ENCODE peak calls at places on chromosomes 11 and 22, in seven cellular contexts. One of them, this sample, is unnamed.

GRCh38 chr11:70517996-70518907 is 119.9 kb downstream of the CTTN start:
- DNase-seq in prostate gland: no peak
- DNase-seq in brain microvascular endothelial cell: peak; percentile 11
- DNase-seq in Panc1: peak; percentile 32
- DNase-seq in colonic mucosa: no peak
- DNase-seq in left ventricle myocardium inferior: no peak
- DNase-seq in thoracic aorta: no peak
- DNase-seq in this sample: no peak

GRCh38 chr22:19874307-19875060 is 19.8 kb upstream of the GNB1L start:
- DNase-seq in prostate gland: peak; percentile 73
- DNase-seq in brain microvascular endothelial cell: no peak
- DNase-seq in Panc1: no peak
- DNase-seq in colonic mucosa: peak; percentile 60
- DNase-seq in left ventricle myocardium inferior: peak; percentile 41
- DNase-seq in thoracic aorta: no peak
- DNase-seq in this sample: no peak

GRCh38 chr11:10155793-10156490 is 138.1 kb downstream of the SBF2 start:
- DNase-seq in prostate gland: no peak
- DNase-seq in brain microvascular endothelial cell: no peak
- DNase-seq in Panc1: no peak
- DNase-seq in colonic mucosa: no peak
- DNase-seq in left ventricle myocardium inferior: no peak
- DNase-seq in thoracic aorta: no peak
- DNase-seq in this sample: no peak

GRCh38 chr11:113896156-113896879 is 8.3 kb upstream of the HTR3B start:
- DNase-seq in prostate gland: peak; percentile 46
- DNase-seq in brain microvascular endothelial cell: peak; percentile 32
- DNase-seq in Panc1: no peak
- DNase-seq in colonic mucosa: peak; percentile 30
- DNase-seq in left ventricle myocardium inferior: no peak
- DNase-seq in thoracic aorta: no peak
- DNase-seq in this sample: no peak

GRCh38 chr22:19892249-19892879 is 37.7 kb upstream of the GNB1L start:
- DNase-seq in prostate gland: no peak
- DNase-seq in brain microvascular endothelial cell: peak; percentile 22
- DNase-seq in Panc1: no peak
- DNase-seq in colonic mucosa: no peak
- DNase-seq in left ventricle myocardium inferior: no peak
- DNase-seq in thoracic aorta: no peak
- DNase-seq in this sample: no peak

GRCh38 chr22:49673048-49673447 is 154.6 kb downstream of the BRD1 start:
- DNase-seq in prostate gland: no peak
- DNase-seq in brain microvascular endothelial cell: no peak
- DNase-seq in Panc1: no peak
- DNase-seq in colonic mucosa: no peak
- DNase-seq in left ventricle myocardium inferior: no peak
- DNase-seq in thoracic aorta: no peak
- DNase-seq in this sample: no peak

GRCh38 chr11:95585071-95585751 is 204.4 kb downstream of the FAM76B start:
- DNase-seq in prostate gland: no peak
- DNase-seq in brain microvascular endothelial cell: peak; percentile 72
- DNase-seq in Panc1: no peak
- DNase-seq in colonic mucosa: no peak
- DNase-seq in left ventricle myocardium inferior: no peak
- DNase-seq in thoracic aorta: no peak
- DNase-seq in this sample: no peak

GRCh38 chr22:24512043-24512442 is 16.9 kb downstream of the UPB1 start:
- DNase-seq in prostate gland: no peak
- DNase-seq in brain microvascular endothelial cell: no peak
- DNase-seq in Panc1: no peak
- DNase-seq in colonic mucosa: no peak
- DNase-seq in left ventricle myocardium inferior: no peak
- DNase-seq in thoracic aorta: no peak
- DNase-seq in this sample: no peak

GRCh38 chr22:50301581-50301991 is 5.9 kb downstream of the PLXNB2 start:
- DNase-seq in prostate gland: no peak
- DNase-seq in brain microvascular endothelial cell: no peak
- DNase-seq in Panc1: no peak
- DNase-seq in colonic mucosa: no peak
- DNase-seq in left ventricle myocardium inferior: no peak
- DNase-seq in thoracic aorta: no peak
- DNase-seq in this sample: no peak

GRCh38 chr11:121250843-121251242 is 41.7 kb upstream of the SC5D start:
- DNase-seq in prostate gland: no peak
- DNase-seq in brain microvascular endothelial cell: no peak
- DNase-seq in Panc1: no peak
- DNase-seq in colonic mucosa: no peak
- DNase-seq in left ventricle myocardium inferior: no peak
- DNase-seq in thoracic aorta: no peak
- DNase-seq in this sample: no peak

GRCh38 chr11:12245549-12245986 is 131.8 kb upstream of the PARVA start:
- DNase-seq in prostate gland: no peak
- DNase-seq in brain microvascular endothelial cell: no peak
- DNase-seq in Panc1: no peak
- DNase-seq in colonic mucosa: no peak
- DNase-seq in left ventricle myocardium inferior: no peak
- DNase-seq in thoracic aorta: no peak
- DNase-seq in this sample: no peak

GRCh38 chr22:25054943-25055511 is 102.5 kb downstream of the KIAA1671 start:
- DNase-seq in prostate gland: no peak
- DNase-seq in brain microvascular endothelial cell: no peak
- DNase-seq in Panc1: no peak
- DNase-seq in colonic mucosa: no peak
- DNase-seq in left ventricle myocardium inferior: no peak
- DNase-seq in thoracic aorta: no peak
- DNase-seq in this sample: no peak

GRCh38 chr22:22235564-22235963 is 9.0 kb upstream of the VPREB1 start:
- DNase-seq in prostate gland: no peak
- DNase-seq in brain microvascular endothelial cell: no peak
- DNase-seq in Panc1: peak; percentile 15
- DNase-seq in colonic mucosa: peak; percentile 25
- DNase-seq in left ventricle myocardium inferior: no peak
- DNase-seq in thoracic aorta: no peak
- DNase-seq in this sample: no peak

GRCh38 chr11:125756050-125756449 is 10.0 kb downstream of the PATE1 start:
- DNase-seq in prostate gland: no peak
- DNase-seq in brain microvascular endothelial cell: no peak
- DNase-seq in Panc1: no peak
- DNase-seq in colonic mucosa: no peak
- DNase-seq in left ventricle myocardium inferior: no peak
- DNase-seq in thoracic aorta: no peak
- DNase-seq in this sample: no peak
- H3K27ac ChIP-seq in prostate gland: no peak overlapping the region
- H3K27ac ChIP-seq in brain microvascular endothelial cell: no peak overlapping the region
- H3K27ac ChIP-seq in Panc1: no peak overlapping the region
- H3K27ac ChIP-seq in colonic mucosa: no peak overlapping the region
- H3K27ac ChIP-seq in left ventricle myocardium inferior: no peak overlapping the region
- H3K27ac ChIP-seq in thoracic aorta: no peak overlapping the region
- H3K27ac ChIP-seq in this sample: no peak overlapping the region

GRCh38 chr11:126344291-126344970 is 11.1 kb upstream of the ST3GAL4 start:
- DNase-seq in prostate gland: no peak
- DNase-seq in brain microvascular endothelial cell: no peak
- DNase-seq in Panc1: no peak
- DNase-seq in colonic mucosa: no peak
- DNase-seq in left ventricle myocardium inferior: no peak
- DNase-seq in thoracic aorta: no peak
- DNase-seq in this sample: no peak

GRCh38 chr11:126346586-126346940 is 8.9 kb upstream of the ST3GAL4 start:
- DNase-seq in prostate gland: no peak
- DNase-seq in brain microvascular endothelial cell: no peak
- DNase-seq in Panc1: no peak
- DNase-seq in colonic mucosa: no peak
- DNase-seq in left ventricle myocardium inferior: no peak
- DNase-seq in thoracic aorta: no peak
- DNase-seq in this sample: no peak

GRCh38 chr11:126343051-126343450 is 12.4 kb upstream of the ST3GAL4 start:
- DNase-seq in prostate gland: no peak
- DNase-seq in brain microvascular endothelial cell: no peak
- DNase-seq in Panc1: no peak
- DNase-seq in colonic mucosa: no peak
- DNase-seq in left ventricle myocardium inferior: no peak
- DNase-seq in thoracic aorta: no peak
- DNase-seq in this sample: no peak

GRCh38 chr11:126345759-126346585 is 9.5 kb upstream of the ST3GAL4 start:
- DNase-seq in prostate gland: no peak
- DNase-seq in brain microvascular endothelial cell: peak; percentile 74
- DNase-seq in Panc1: no peak
- DNase-seq in colonic mucosa: peak; percentile 37
- DNase-seq in left ventricle myocardium inferior: no peak
- DNase-seq in thoracic aorta: no peak
- DNase-seq in this sample: no peak

DNA sequence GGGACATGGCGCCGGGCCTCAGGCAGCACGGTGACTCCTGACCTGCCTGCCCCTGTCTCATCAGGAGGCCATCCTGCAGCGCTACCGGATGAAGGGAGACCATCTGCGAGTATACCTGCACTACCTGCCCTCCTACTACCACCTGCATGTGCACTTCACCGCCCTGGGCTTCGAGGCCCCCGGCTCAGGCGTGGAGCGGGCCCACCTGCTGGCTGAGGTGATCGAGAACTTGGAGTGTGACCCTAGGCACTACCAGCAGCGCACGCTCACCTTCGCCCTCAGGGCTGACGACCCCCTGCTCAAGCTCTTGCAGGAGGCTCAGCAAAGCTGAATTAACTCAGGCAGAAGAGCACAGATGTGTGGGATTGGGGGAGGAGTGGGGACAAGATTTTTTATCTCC is 10.2 kb upstream of the ST3GAL4 start:
- DNase-seq in prostate gland: no peak
- DNase-seq in brain microvascular endothelial cell: no peak
- DNase-seq in Panc1: no peak
- DNase-seq in colonic mucosa: no peak
- DNase-seq in left ventricle myocardium inferior: no peak
- DNase-seq in thoracic aorta: no peak
- DNase-seq in this sample: no peak
- H3K4me3 ChIP-seq in prostate gland: no peak overlapping the region
- H3K4me3 ChIP-seq in brain microvascular endothelial cell: no peak overlapping the region
- H3K4me3 ChIP-seq in Panc1: no peak overlapping the region
- H3K4me3 ChIP-seq in colonic mucosa: no peak overlapping the region
- H3K4me3 ChIP-seq in left ventricle myocardium inferior: no peak overlapping the region
- H3K4me3 ChIP-seq in thoracic aorta: no peak overlapping the region
- H3K4me3 ChIP-seq in this sample: no peak overlapping the region

GRCh38 chr11:19526119-19526518 is 186.5 kb upstream of the NAV2 start:
- DNase-seq in prostate gland: no peak
- DNase-seq in brain microvascular endothelial cell: no peak
- DNase-seq in Panc1: no peak
- DNase-seq in colonic mucosa: no peak
- DNase-seq in left ventricle myocardium inferior: no peak
- DNase-seq in thoracic aorta: no peak
- DNase-seq in this sample: no peak
- H3K27ac ChIP-seq in prostate gland: no peak overlapping the region
- H3K27ac ChIP-seq in brain microvascular endothelial cell: no peak overlapping the region
- H3K27ac ChIP-seq in Panc1: no peak overlapping the region
- H3K27ac ChIP-seq in colonic mucosa: no peak overlapping the region
- H3K27ac ChIP-seq in left ventricle myocardium inferior: no peak overlapping the region
- H3K27ac ChIP-seq in thoracic aorta: no peak overlapping the region
- H3K27ac ChIP-seq in this sample: no peak overlapping the region

GRCh38 chr22:29002603-29003002 is 59.0 kb downstream of the C22orf31 start:
- DNase-seq in prostate gland: peak; percentile 42
- DNase-seq in brain microvascular endothelial cell: no peak
- DNase-seq in Panc1: no peak
- DNase-seq in colonic mucosa: no peak
- DNase-seq in left ventricle myocardium inferior: peak; percentile 20
- DNase-seq in thoracic aorta: no peak
- DNase-seq in this sample: no peak

GRCh38 chr22:29003552-29003951 is 58.1 kb downstream of the C22orf31 start:
- DNase-seq in prostate gland: no peak
- DNase-seq in brain microvascular endothelial cell: no peak
- DNase-seq in Panc1: no peak
- DNase-seq in colonic mucosa: no peak
- DNase-seq in left ventricle myocardium inferior: no peak
- DNase-seq in thoracic aorta: no peak
- DNase-seq in this sample: no peak

GRCh38 chr22:29003975-29004646 is 57.5 kb downstream of the C22orf31 start:
- DNase-seq in prostate gland: peak; percentile 85
- DNase-seq in brain microvascular endothelial cell: no peak
- DNase-seq in Panc1: no peak
- DNase-seq in colonic mucosa: no peak
- DNase-seq in left ventricle myocardium inferior: no peak
- DNase-seq in thoracic aorta: no peak
- DNase-seq in this sample: no peak

GRCh38 chr22:29006346-29006745 is 55.3 kb downstream of the C22orf31 start:
- DNase-seq in prostate gland: no peak
- DNase-seq in brain microvascular endothelial cell: no peak
- DNase-seq in Panc1: no peak
- DNase-seq in colonic mucosa: no peak
- DNase-seq in left ventricle myocardium inferior: no peak
- DNase-seq in thoracic aorta: no peak
- DNase-seq in this sample: no peak

GRCh38 chr22:29004647-29005371 is 56.8 kb downstream of the C22orf31 start:
- DNase-seq in prostate gland: peak; percentile 73
- DNase-seq in brain microvascular endothelial cell: no peak
- DNase-seq in Panc1: no peak
- DNase-seq in colonic mucosa: peak; percentile 68
- DNase-seq in left ventricle myocardium inferior: peak; percentile 43
- DNase-seq in thoracic aorta: no peak
- DNase-seq in this sample: no peak
- H3K4me3 ChIP-seq in prostate gland: no peak overlapping the region
- H3K4me3 ChIP-seq in brain microvascular endothelial cell: no peak overlapping the region
- H3K4me3 ChIP-seq in Panc1: no peak overlapping the region
- H3K4me3 ChIP-seq in colonic mucosa: peak overlapping the region; percentile 9
- H3K4me3 ChIP-seq in left ventricle myocardium inferior: peak overlapping the region; percentile 37
- H3K4me3 ChIP-seq in thoracic aorta: peak overlapping the region; percentile 7
- H3K4me3 ChIP-seq in this sample: no peak overlapping the region

This sample was measured in AG04450.